ENCODE peak calls at places on chromosome 7, in nine cellular contexts. One of them, this sample, is unnamed. For H3K4me1, the result is how much of the 10 kb centered on the place peaks cover.

GRCh38 chr7:37831214-37831613 is 17.2 kb upstream of the NME8 start:
- DNase-seq in spleen: no peak
- DNase-seq in transverse colon: no peak
- DNase-seq in SK-N-SH: no peak
- DNase-seq in HCT116: no peak
- DNase-seq in GM23338: no peak
- DNase-seq in GM12878: no peak
- DNase-seq in endothelial cell of umbilical vein: no peak
- DNase-seq in stomach: no peak
- DNase-seq in this sample: no peak

GRCh38 chr7:75989726-75990388 is 4.5 kb downstream of the TMEM120A start:
- DNase-seq in transverse colon: no peak
- DNase-seq in HCT116: no peak
- DNase-seq in spleen: peak
- DNase-seq in SK-N-SH: peak
- DNase-seq in GM23338: no peak
- DNase-seq in GM12878: no peak
- DNase-seq in endothelial cell of umbilical vein: no peak
- DNase-seq in stomach: no peak
- DNase-seq in this sample: peak

GRCh38 chr7:90320801-90321494 is at the start of gene FAM237B:
- DNase-seq in GM12878: no peak
- DNase-seq in endothelial cell of umbilical vein: no peak
- DNase-seq in spleen: peak
- DNase-seq in stomach: no peak
- DNase-seq in transverse colon: no peak
- DNase-seq in HCT116: no peak
- DNase-seq in SK-N-SH: peak
- DNase-seq in GM23338: peak
- DNase-seq in this sample: no peak

GRCh38 chr7:37786741-37787569 is 61.4 kb upstream of the NME8 start:
- DNase-seq in HCT116: no peak
- DNase-seq in spleen: no peak
- DNase-seq in GM12878: peak
- DNase-seq in endothelial cell of umbilical vein: no peak
- DNase-seq in stomach: no peak
- DNase-seq in GM23338: no peak
- DNase-seq in transverse colon: no peak
- DNase-seq in SK-N-SH: no peak
- DNase-seq in this sample: no peak

GRCh38 chr7:148773344-148773743 is 74.6 kb downstream of the CUL1 start:
- DNase-seq in SK-N-SH: no peak
- DNase-seq in GM23338: no peak
- DNase-seq in spleen: no peak
- DNase-seq in GM12878: peak
- DNase-seq in transverse colon: no peak
- DNase-seq in endothelial cell of umbilical vein: no peak
- DNase-seq in stomach: no peak
- DNase-seq in HCT116: no peak
- DNase-seq in this sample: no peak

GRCh38 chr7:40506158-40506557 is 371.4 kb downstream of the SUGCT start:
- DNase-seq in GM12878: no peak
- DNase-seq in HCT116: no peak
- DNase-seq in spleen: no peak
- DNase-seq in GM23338: no peak
- DNase-seq in endothelial cell of umbilical vein: no peak
- DNase-seq in stomach: no peak
- DNase-seq in SK-N-SH: peak
- DNase-seq in transverse colon: no peak
- DNase-seq in this sample: no peak

GRCh38 chr7:50421043-50421442 is 29.1 kb downstream of the FIGNL1 start:
- DNase-seq in GM12878: no peak
- DNase-seq in endothelial cell of umbilical vein: no peak
- DNase-seq in stomach: no peak
- DNase-seq in SK-N-SH: no peak
- DNase-seq in HCT116: no peak
- DNase-seq in transverse colon: no peak
- DNase-seq in spleen: no peak
- DNase-seq in GM23338: peak
- DNase-seq in this sample: no peak

GRCh38 chr7:35758421-35758820 is 42.4 kb upstream of the SEPTIN7 start:
- DNase-seq in stomach: no peak
- DNase-seq in transverse colon: no peak
- DNase-seq in SK-N-SH: peak
- DNase-seq in spleen: no peak
- DNase-seq in GM23338: peak
- DNase-seq in endothelial cell of umbilical vein: no peak
- DNase-seq in HCT116: no peak
- DNase-seq in GM12878: no peak
- DNase-seq in this sample: no peak

GRCh38 chr7:111029141-111029572 is 61.8 kb upstream of the LRRN3 start:
- DNase-seq in spleen: no peak
- DNase-seq in HCT116: no peak
- DNase-seq in SK-N-SH: no peak
- DNase-seq in GM23338: no peak
- DNase-seq in GM12878: no peak
- DNase-seq in stomach: no peak
- DNase-seq in endothelial cell of umbilical vein: no peak
- DNase-seq in transverse colon: no peak
- DNase-seq in this sample: no peak

GRCh38 chr7:37999673-38000072 is 79.2 kb downstream of the EPDR1 start:
- DNase-seq in GM23338: no peak
- DNase-seq in spleen: no peak
- DNase-seq in HCT116: no peak
- DNase-seq in GM12878: no peak
- DNase-seq in SK-N-SH: no peak
- DNase-seq in stomach: no peak
- DNase-seq in transverse colon: no peak
- DNase-seq in endothelial cell of umbilical vein: no peak
- DNase-seq in this sample: no peak

GRCh38 chr7:88072036-88072714 is 138.1 kb downstream of the ADAM22 start:
- DNase-seq in GM23338: peak
- DNase-seq in GM12878: peak
- DNase-seq in SK-N-SH: no peak
- DNase-seq in stomach: no peak
- DNase-seq in HCT116: no peak
- DNase-seq in endothelial cell of umbilical vein: no peak
- DNase-seq in spleen: no peak
- DNase-seq in transverse colon: no peak
- DNase-seq in this sample: no peak

GRCh38 chr7:140494877-140495276 is 15.6 kb upstream of the MKRN1 start:
- DNase-seq in stomach: no peak
- DNase-seq in SK-N-SH: no peak
- DNase-seq in endothelial cell of umbilical vein: no peak
- DNase-seq in spleen: no peak
- DNase-seq in transverse colon: no peak
- DNase-seq in GM23338: no peak
- DNase-seq in GM12878: no peak
- DNase-seq in HCT116: no peak
- DNase-seq in this sample: no peak

DNA sequence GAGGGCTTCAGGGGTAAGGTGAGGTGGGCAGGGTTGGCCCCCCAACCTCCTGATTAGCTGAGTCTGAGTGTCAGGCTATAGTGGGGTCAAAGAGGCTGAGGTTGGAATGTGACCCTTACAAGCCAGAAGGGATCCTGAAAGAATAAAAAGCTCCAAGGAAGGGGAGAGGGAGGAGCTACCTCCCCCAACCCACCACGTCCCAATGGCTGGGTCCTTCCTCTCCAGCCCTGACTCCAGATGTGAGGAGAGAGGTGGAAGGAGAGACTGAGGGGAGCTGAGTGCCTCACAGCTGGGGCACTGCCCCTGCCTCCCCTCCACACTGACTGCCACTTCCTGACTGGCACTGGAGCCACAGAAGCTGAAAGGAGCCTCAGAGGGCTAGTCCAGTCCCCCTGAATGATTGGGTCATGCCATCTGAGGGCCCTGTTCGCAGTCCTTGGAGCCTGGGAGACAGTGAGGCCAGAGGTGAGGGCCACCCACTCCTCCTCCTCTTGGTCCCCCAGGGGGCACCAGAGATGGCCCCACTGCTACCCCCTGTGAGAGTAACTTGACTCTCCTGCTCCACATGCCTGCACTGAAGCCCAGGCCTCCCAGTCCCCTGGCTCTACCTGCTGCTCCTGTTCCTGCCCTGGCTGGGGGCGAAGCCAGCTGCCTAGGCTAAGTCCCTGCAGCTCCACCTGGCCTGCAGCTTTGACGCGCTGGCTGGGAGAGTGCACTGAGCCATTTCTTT is 20.5 kb downstream of the IMPDH1 start:
- DNase-seq in spleen: no peak
- DNase-seq in GM23338: peak
- DNase-seq in endothelial cell of umbilical vein: no peak
- DNase-seq in stomach: no peak
- DNase-seq in transverse colon: no peak
- DNase-seq in HCT116: no peak
- DNase-seq in GM12878: no peak
- DNase-seq in SK-N-SH: peak
- DNase-seq in this sample: no peak
- TF ChIP-seq CTCF in spleen: no peak
- TF ChIP-seq CTCF in GM23338: no peak
- TF ChIP-seq CTCF in endothelial cell of umbilical vein: no peak
- TF ChIP-seq CTCF in stomach: no peak
- TF ChIP-seq CTCF in transverse colon: no peak
- TF ChIP-seq CTCF in HCT116: no peak
- TF ChIP-seq CTCF in GM12878: no peak
- TF ChIP-seq CTCF in SK-N-SH: peak
- TF ChIP-seq CTCF in this sample: no peak

GRCh38 chr7:115676080-115676479 is 354.5 kb downstream of the TFEC start:
- DNase-seq in endothelial cell of umbilical vein: peak
- DNase-seq in SK-N-SH: no peak
- DNase-seq in HCT116: peak
- DNase-seq in GM12878: no peak
- DNase-seq in transverse colon: peak
- DNase-seq in spleen: no peak
- DNase-seq in stomach: no peak
- DNase-seq in GM23338: peak
- DNase-seq in this sample: peak

GRCh38 chr7:115679976-115680375 is 350.6 kb downstream of the TFEC start:
- DNase-seq in SK-N-SH: peak
- DNase-seq in transverse colon: peak
- DNase-seq in GM23338: peak
- DNase-seq in HCT116: peak
- DNase-seq in spleen: no peak
- DNase-seq in GM12878: peak
- DNase-seq in stomach: no peak
- DNase-seq in endothelial cell of umbilical vein: peak
- DNase-seq in this sample: no peak

GRCh38 chr7:115679423-115679822 is 351.1 kb downstream of the TFEC start:
- DNase-seq in spleen: no peak
- DNase-seq in endothelial cell of umbilical vein: no peak
- DNase-seq in stomach: no peak
- DNase-seq in transverse colon: no peak
- DNase-seq in GM12878: no peak
- DNase-seq in HCT116: no peak
- DNase-seq in GM23338: no peak
- DNase-seq in SK-N-SH: no peak
- DNase-seq in this sample: no peak

GRCh38 chr7:115676707-115677106 is 353.9 kb downstream of the TFEC start:
- DNase-seq in stomach: no peak
- DNase-seq in HCT116: no peak
- DNase-seq in SK-N-SH: no peak
- DNase-seq in endothelial cell of umbilical vein: no peak
- DNase-seq in transverse colon: no peak
- DNase-seq in GM23338: no peak
- DNase-seq in GM12878: no peak
- DNase-seq in spleen: no peak
- DNase-seq in this sample: no peak

GRCh38 chr7:115678049-115678982 is 352.2 kb downstream of the TFEC start:
- DNase-seq in transverse colon: peak
- DNase-seq in spleen: no peak
- DNase-seq in GM23338: no peak
- DNase-seq in endothelial cell of umbilical vein: no peak
- DNase-seq in HCT116: no peak
- DNase-seq in SK-N-SH: no peak
- DNase-seq in stomach: peak
- DNase-seq in GM12878: no peak
- DNase-seq in this sample: no peak
- TF ChIP-seq POLR2AphosphoS5 in transverse colon: no peak
- TF ChIP-seq POLR2AphosphoS5 in spleen: no peak
- TF ChIP-seq POLR2AphosphoS5 in GM23338: no peak
- TF ChIP-seq POLR2AphosphoS5 in endothelial cell of umbilical vein: no peak
- TF ChIP-seq POLR2AphosphoS5 in HCT116: no peak
- TF ChIP-seq POLR2AphosphoS5 in SK-N-SH: no peak
- TF ChIP-seq POLR2AphosphoS5 in stomach: no peak
- TF ChIP-seq POLR2AphosphoS5 in GM12878: no peak
- TF ChIP-seq POLR2AphosphoS5 in this sample: no peak

DNA sequence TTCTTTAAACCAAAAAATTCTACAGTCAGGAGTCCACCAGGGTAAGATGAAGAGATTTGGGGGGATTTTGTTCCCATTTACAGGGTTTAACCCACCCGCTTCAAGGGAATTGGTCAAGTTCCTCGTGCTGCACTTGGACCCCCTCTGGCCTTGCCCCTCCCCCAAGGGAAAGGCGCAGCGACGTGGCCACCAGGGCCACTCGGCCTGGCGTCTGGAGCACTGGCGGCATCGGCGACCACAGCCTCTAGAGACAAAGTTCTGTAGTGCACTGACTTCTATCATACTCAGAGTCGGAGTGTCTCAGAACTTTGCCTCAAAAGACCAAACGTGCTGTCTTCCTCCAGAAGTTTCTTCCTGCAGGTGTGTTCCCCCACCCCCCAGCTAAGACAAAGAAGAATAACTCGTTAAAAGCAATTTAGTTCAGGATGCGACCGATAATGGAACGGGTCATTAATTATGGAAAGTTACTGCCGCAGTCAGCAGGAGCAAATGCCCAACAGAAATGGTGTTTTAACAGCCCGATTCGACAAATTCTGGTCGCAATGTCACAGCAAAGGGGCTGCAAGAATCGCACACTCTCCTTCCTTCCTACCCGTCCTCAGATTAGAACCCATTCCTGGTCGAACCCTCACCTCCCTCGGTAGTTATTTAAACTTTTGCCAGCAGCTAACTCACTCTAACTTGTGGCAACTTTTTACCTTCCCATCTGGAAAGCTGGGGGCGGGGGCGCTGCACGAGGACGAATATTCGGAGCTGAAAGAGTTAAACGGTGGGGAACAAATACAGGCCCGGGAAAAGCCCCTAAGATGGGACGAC is 202.1 kb upstream of the NFE2L3 start:
- DNase-seq in endothelial cell of umbilical vein: no peak
- DNase-seq in transverse colon: peak
- DNase-seq in spleen: no peak
- DNase-seq in SK-N-SH: no peak
- DNase-seq in HCT116: no peak
- DNase-seq in GM12878: no peak
- DNase-seq in stomach: peak
- DNase-seq in GM23338: peak
- DNase-seq in this sample: no peak
- H3K4me1 ChIP-seq in endothelial cell of umbilical vein: under half
- H3K4me1 ChIP-seq in transverse colon: under half
- H3K4me1 ChIP-seq in spleen: under half
- H3K4me1 ChIP-seq in SK-N-SH: under half
- H3K4me1 ChIP-seq in HCT116: under half
- H3K4me1 ChIP-seq in GM12878: under half
- H3K4me1 ChIP-seq in stomach: under half
- H3K4me1 ChIP-seq in GM23338: under half
- H3K4me1 ChIP-seq in this sample: under half

DNA sequence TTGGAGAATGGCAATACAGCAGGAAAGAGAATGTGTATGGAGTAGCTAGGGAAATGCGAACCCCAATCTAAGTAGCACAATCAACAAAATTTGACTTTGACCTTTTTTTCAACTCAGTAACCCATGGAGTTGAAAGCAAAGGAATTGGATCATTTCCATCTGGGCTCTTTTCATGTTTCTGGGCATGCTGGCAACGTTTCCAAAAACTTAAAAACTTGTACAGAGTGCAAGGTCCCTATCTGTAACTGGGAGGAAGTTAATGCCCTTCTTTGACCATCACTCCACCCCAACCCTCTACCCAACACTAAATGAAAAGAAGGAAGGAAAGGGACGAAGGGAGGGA is 1.3 kb upstream of the HIBADH start:
- DNase-seq in HCT116: no peak
- DNase-seq in GM12878: no peak
- DNase-seq in SK-N-SH: no peak
- DNase-seq in spleen: no peak
- DNase-seq in transverse colon: no peak
- DNase-seq in stomach: no peak
- DNase-seq in GM23338: no peak
- DNase-seq in endothelial cell of umbilical vein: no peak
- DNase-seq in this sample: no peak
- TF ChIP-seq CTCF in HCT116: no peak
- TF ChIP-seq CTCF in GM12878: no peak
- TF ChIP-seq CTCF in SK-N-SH: no peak
- TF ChIP-seq CTCF in spleen: no peak
- TF ChIP-seq CTCF in transverse colon: no peak
- TF ChIP-seq CTCF in stomach: no peak
- TF ChIP-seq CTCF in GM23338: no peak
- TF ChIP-seq CTCF in endothelial cell of umbilical vein: no peak
- TF ChIP-seq CTCF in this sample: no peak

This sample was measured in sigmoid colon.